ENCODE peak calls at places on chromosome 9, in ten cellular contexts. Q is adrenal gland, X is erythroblast, H is IMR-90, G is tibial nerve, L is A549, F is body of pancreas, K is gastrocnemius medialis, P is lower leg skin, J is endothelial cell of umbilical vein. T is an unnamed sample.

GRCh38 chr9:38443181-38443580 is 18.9 kb upstream of the IGFBPL1 start:
- DNase-seq in K (no peak), F (peak; percentile 49), L (peak; percentile 76), X (no peak), Q (no peak), P (no peak), H (peak; percentile 16), G (no peak), J (peak; percentile 35), T (no peak)

GRCh38 chr9:130110166-130110565 is 56.5 kb downstream of the GPR107 start:
- DNase-seq in F (no peak), Q (no peak), L (no peak), X (peak; percentile 52), P (no peak), J (no peak), G (no peak), K (no peak), H (no peak), T (no peak)

GRCh38 chr9:114300846-114301797 is 21.8 kb upstream of the ORM1 start:
- DNase-seq in K (no peak), P (no peak), G (no peak), L (no peak), X (no peak), F (no peak), H (no peak), Q (peak; percentile 7), J (no peak), T (no peak)

GRCh38 chr9:34386656-34387055 is 10.0 kb upstream of the MYORG start:
- DNase-seq in P (no peak), G (no peak), K (no peak), F (no peak), J (no peak), H (no peak), L (no peak), Q (no peak), X (no peak), T (no peak)

GRCh38 chr9:117644133-117644532 is 60.1 kb upstream of the TLR4 start:
- DNase-seq in Q (no peak), K (no peak), H (no peak), F (no peak), X (no peak), P (no peak), L (no peak), G (no peak), J (no peak), T (no peak)

GRCh38 chr9:7844283-7844682 is 44.7 kb upstream of the DMAC1 start:
- DNase-seq in P (no peak), F (no peak), Q (no peak), X (peak; percentile 2), L (peak; percentile 27), K (no peak), G (no peak), J (peak; percentile 27), H (peak; percentile 7), T (peak; percentile 1)

GRCh38 chr9:91419222-91420191 is 4.1 kb downstream of the NFIL3 start:
- DNase-seq in H (peak; percentile 97), J (peak; percentile 75), L (peak; percentile 81), Q (peak; percentile 74), P (peak; percentile 84), G (no peak), X (peak; percentile 84), F (peak; percentile 71), K (peak; percentile 82), T (peak; percentile 97)

GRCh38 chr9:78453450-78453849 is 156.5 kb downstream of the PSAT1 start:
- DNase-seq in K (no peak), H (no peak), X (no peak), L (no peak), J (no peak), F (no peak), P (no peak), Q (no peak), G (no peak), T (no peak)

GRCh38 chr9:130549093-130549735 is 30.2 kb upstream of the FUBP3 start:
- DNase-seq in H (no peak), K (no peak), F (no peak), X (no peak), J (no peak), Q (no peak), G (no peak), L (peak; percentile 63), P (no peak), T (no peak)

DNA sequence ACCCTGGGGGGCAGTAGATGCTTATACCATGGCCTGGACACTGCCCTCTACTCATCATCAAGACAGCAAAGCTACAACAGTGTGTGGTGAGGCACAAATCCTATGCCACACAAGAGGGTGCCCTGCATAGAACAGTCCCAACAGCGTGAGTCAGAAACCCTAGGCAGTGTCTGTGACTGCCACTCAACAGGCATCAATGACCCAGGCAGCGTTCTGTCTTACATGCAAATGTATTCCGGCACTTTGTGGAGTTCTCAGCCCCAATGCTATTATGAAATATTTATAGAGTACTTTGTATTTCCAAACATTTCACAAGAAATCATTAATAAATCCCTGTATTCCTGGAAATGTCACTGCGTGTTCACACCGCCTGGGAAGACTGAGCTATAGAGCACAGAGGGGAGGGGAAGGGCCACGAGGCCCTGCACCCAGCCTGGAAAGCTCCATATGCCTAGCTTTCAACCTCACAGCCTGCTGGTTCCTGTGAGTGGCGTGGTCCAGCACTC is 77.7 kb downstream of the NIPSNAP3B start:
- DNase-seq in Q (no peak), K (no peak), J (no peak), P (no peak), H (no peak), F (no peak), G (no peak), X (no peak), L (no peak), T (no peak)
- TF ChIP-seq POLR2A in Q (no peak), K (no peak), J (no peak), P (no peak), H (no peak), F (no peak), G (no peak), X (no peak), L (no peak), T (no peak)

GRCh38 chr9:88388203-88388885 is at the start of gene SPIN1:
- DNase-seq in Q (peak; percentile 89), H (peak; percentile 62), X (peak; percentile 90), P (no peak), L (peak; percentile 77), G (peak; percentile 53), K (peak; percentile 2), J (peak; percentile 66), F (peak; percentile 84), T (peak; percentile 95)
- TF ChIP-seq POLR2A in Q (peak; percentile 76), H (peak; percentile 30), X (no peak), P (peak; percentile 63), L (peak; percentile 61), G (peak; percentile 55), K (no peak), J (peak; percentile 81), F (no peak), T (peak; percentile 60)

GRCh38 chr9:136964171-136964689 is 12.2 kb downstream of the LCN12 start:
- DNase-seq in P (no peak), F (no peak), L (no peak), K (no peak), G (no peak), Q (no peak), J (no peak), H (no peak), X (peak; percentile 29), T (no peak)
- TF ChIP-seq POLR2A in P (no peak), F (no peak), L (no peak), K (no peak), G (no peak), Q (no peak), J (no peak), H (no peak), X (no peak), T (no peak)

GRCh38 chr9:109013678-109014145 is 413 bp upstream of the CTNNAL1 start:
- DNase-seq in K (no peak), P (no peak), F (no peak), Q (no peak), H (no peak), X (no peak), L (no peak), J (no peak), G (no peak), T (no peak)

GRCh38 chr9:109015026-109015280 is 1.7 kb upstream of the CTNNAL1 start:
- DNase-seq in J (no peak), H (no peak), X (no peak), P (no peak), K (no peak), F (no peak), Q (no peak), G (no peak), L (no peak), T (no peak)

GRCh38 chr9:109012009-109012875 is 1.1 kb downstream of the CTNNAL1 start:
- DNase-seq in X (peak; percentile 88), G (peak; percentile 17), H (peak; percentile 94), K (peak; percentile 38), F (peak; percentile 78), Q (peak; percentile 72), L (peak; percentile 76), J (peak; percentile 91), P (peak; percentile 76), T (peak; percentile 83)

GRCh38 chr9:109014267-109015025 is 1.1 kb upstream of the CTNNAL1 start:
- DNase-seq in P (no peak), J (peak; percentile 49), K (no peak), L (peak; percentile 17), X (peak; percentile 50), H (peak; percentile 78), G (no peak), Q (no peak), F (no peak), T (no peak)

GRCh38 chr9:109012876-109013677 is at the start of gene CTNNAL1:
- DNase-seq in F (peak; percentile 94), J (peak; percentile 92), Q (peak; percentile 98), X (peak; percentile 97), L (peak; percentile 86), G (peak; percentile 93), P (peak; percentile 93), K (peak; percentile 89), H (peak; percentile 81), T (peak; percentile 93)
- TF ChIP-seq POLR2A in F (peak; percentile 84), J (peak; percentile 92), Q (peak; percentile 93), X (peak; percentile 62), L (peak; percentile 54), G (peak; percentile 83), P (no peak), K (peak; percentile 95), H (peak; percentile 92), T (peak; percentile 87)

DNA sequence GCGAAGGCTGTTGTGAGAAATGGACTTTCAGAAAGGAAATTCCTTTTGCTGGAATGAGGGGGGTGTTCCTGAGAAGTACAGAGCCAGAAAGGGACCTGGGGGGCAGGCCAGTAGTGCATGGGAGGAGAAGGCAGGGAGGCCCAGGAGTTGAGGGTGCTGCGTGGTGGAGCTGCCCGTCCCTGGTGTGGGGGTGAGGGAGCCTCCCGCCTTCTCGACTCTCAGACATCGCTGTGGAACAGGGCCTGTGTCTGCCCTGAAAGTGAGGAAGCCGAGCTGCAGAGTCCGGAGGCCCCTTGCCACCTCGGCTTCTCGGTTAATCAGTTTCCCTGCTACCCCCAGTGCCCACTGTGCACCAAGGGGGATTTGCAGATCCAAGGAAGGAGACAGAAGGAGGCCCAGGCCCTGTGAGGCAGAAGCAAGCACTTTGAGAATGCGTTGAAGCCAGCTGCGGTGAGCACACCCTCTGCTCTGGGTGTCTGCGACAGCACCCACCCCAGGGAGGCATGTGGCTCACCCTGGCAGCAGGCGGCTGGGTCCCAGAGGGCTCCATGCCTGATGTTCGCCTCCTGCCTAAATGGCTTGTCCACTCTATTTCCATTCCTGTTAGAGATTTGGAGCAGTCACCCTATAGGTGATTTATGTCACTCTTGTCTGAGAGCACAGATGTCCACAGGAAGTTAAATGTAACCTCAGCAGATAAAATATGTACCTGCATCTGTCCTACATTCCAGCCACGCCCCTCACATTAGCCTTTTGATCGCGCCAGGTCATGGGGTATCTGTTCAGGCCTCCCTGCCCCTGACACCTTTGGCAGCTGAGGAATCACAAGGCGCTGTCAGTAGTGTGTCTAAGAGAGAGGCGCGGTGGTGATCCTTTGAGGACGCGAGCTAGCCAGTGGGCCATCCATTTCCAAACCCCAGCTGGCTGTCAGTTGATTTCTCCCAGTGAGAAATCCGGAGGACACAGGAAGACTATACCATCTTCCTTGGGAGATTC is 28.3 kb downstream of the PTGES2 start:
- DNase-seq in H (no peak), L (no peak), P (no peak), X (no peak), J (no peak), K (peak; percentile 79), F (peak; percentile 41), G (no peak), Q (peak; percentile 59), T (no peak)
- TF ChIP-seq POLR2A in H (no peak), L (no peak), P (no peak), X (no peak), J (no peak), K (no peak), F (no peak), G (no peak), Q (peak; percentile 5), T (no peak)